ENCODE peak calls at places on chromosomes 11 and 22, in ten cellular contexts. One of them, this sample, is unnamed.

GRCh38 chr22:38868886-38869381 is 3.1 kb downstream of the CBX6 start:
- DNase-seq in bronchial epithelial cell: peak
- DNase-seq in NCI-H1694: peak
- DNase-seq in anterior cingulate cortex: peak
- DNase-seq in iris pigment epithelial cell: peak
- DNase-seq in activated CD8-positive, alpha-beta memory T cell treated with anti-CD3 and anti-CD28 coated beads for 1 hour: peak
- DNase-seq in GM12865: peak
- DNase-seq in stimulated activated naive CD4-positive, alpha-beta T cell: peak
- DNase-seq in NCI-H1092: peak
- DNase-seq in GM19239: peak
- DNase-seq in this sample: no peak

GRCh38 chr11:69446108-69446507 is 35.4 kb upstream of the LINC01488 start:
- DNase-seq in bronchial epithelial cell: no peak
- DNase-seq in NCI-H1694: no peak
- DNase-seq in anterior cingulate cortex: no peak
- DNase-seq in iris pigment epithelial cell: peak
- DNase-seq in activated CD8-positive, alpha-beta memory T cell treated with anti-CD3 and anti-CD28 coated beads for 1 hour: no peak
- DNase-seq in GM12865: no peak
- DNase-seq in stimulated activated naive CD4-positive, alpha-beta T cell: no peak
- DNase-seq in NCI-H1092: no peak
- DNase-seq in GM19239: no peak
- DNase-seq in this sample: no peak

GRCh38 chr22:22865311-22866072 is 22.1 kb upstream of the IGLL5 start:
- DNase-seq in bronchial epithelial cell: no peak
- DNase-seq in NCI-H1694: no peak
- DNase-seq in anterior cingulate cortex: no peak
- DNase-seq in iris pigment epithelial cell: no peak
- DNase-seq in activated CD8-positive, alpha-beta memory T cell treated with anti-CD3 and anti-CD28 coated beads for 1 hour: no peak
- DNase-seq in GM12865: peak
- DNase-seq in stimulated activated naive CD4-positive, alpha-beta T cell: peak
- DNase-seq in NCI-H1092: no peak
- DNase-seq in GM19239: peak
- DNase-seq in this sample: no peak

GRCh38 chr11:133082453-133082781 is 449.9 kb downstream of the OPCML start:
- DNase-seq in bronchial epithelial cell: no peak
- DNase-seq in NCI-H1694: no peak
- DNase-seq in anterior cingulate cortex: no peak
- DNase-seq in iris pigment epithelial cell: no peak
- DNase-seq in activated CD8-positive, alpha-beta memory T cell treated with anti-CD3 and anti-CD28 coated beads for 1 hour: no peak
- DNase-seq in GM12865: peak
- DNase-seq in stimulated activated naive CD4-positive, alpha-beta T cell: no peak
- DNase-seq in NCI-H1092: peak
- DNase-seq in GM19239: no peak
- DNase-seq in this sample: no peak

GRCh38 chr11:28071305-28071704 is 36.7 kb downstream of the KIF18A start:
- DNase-seq in bronchial epithelial cell: no peak
- DNase-seq in NCI-H1694: no peak
- DNase-seq in anterior cingulate cortex: no peak
- DNase-seq in iris pigment epithelial cell: no peak
- DNase-seq in activated CD8-positive, alpha-beta memory T cell treated with anti-CD3 and anti-CD28 coated beads for 1 hour: no peak
- DNase-seq in GM12865: no peak
- DNase-seq in stimulated activated naive CD4-positive, alpha-beta T cell: no peak
- DNase-seq in NCI-H1092: no peak
- DNase-seq in GM19239: no peak
- DNase-seq in this sample: no peak

GRCh38 chr11:93570759-93571413 is 27.7 kb upstream of the SMCO4 start:
- DNase-seq in bronchial epithelial cell: peak
- DNase-seq in NCI-H1694: no peak
- DNase-seq in anterior cingulate cortex: no peak
- DNase-seq in iris pigment epithelial cell: peak
- DNase-seq in activated CD8-positive, alpha-beta memory T cell treated with anti-CD3 and anti-CD28 coated beads for 1 hour: no peak
- DNase-seq in GM12865: no peak
- DNase-seq in stimulated activated naive CD4-positive, alpha-beta T cell: no peak
- DNase-seq in NCI-H1092: no peak
- DNase-seq in GM19239: no peak
- DNase-seq in this sample: no peak

GRCh38 chr11:119023741-119024140 is 5.2 kb downstream of the TRAPPC4 start:
- DNase-seq in bronchial epithelial cell: no peak
- DNase-seq in NCI-H1694: no peak
- DNase-seq in anterior cingulate cortex: no peak
- DNase-seq in iris pigment epithelial cell: peak
- DNase-seq in activated CD8-positive, alpha-beta memory T cell treated with anti-CD3 and anti-CD28 coated beads for 1 hour: no peak
- DNase-seq in GM12865: no peak
- DNase-seq in stimulated activated naive CD4-positive, alpha-beta T cell: no peak
- DNase-seq in NCI-H1092: no peak
- DNase-seq in GM19239: no peak
- DNase-seq in this sample: no peak

GRCh38 chr11:117523680-117524079 is 196.0 kb downstream of the CEP164 start:
- DNase-seq in bronchial epithelial cell: peak
- DNase-seq in NCI-H1694: no peak
- DNase-seq in anterior cingulate cortex: no peak
- DNase-seq in iris pigment epithelial cell: peak
- DNase-seq in activated CD8-positive, alpha-beta memory T cell treated with anti-CD3 and anti-CD28 coated beads for 1 hour: no peak
- DNase-seq in GM12865: no peak
- DNase-seq in stimulated activated naive CD4-positive, alpha-beta T cell: no peak
- DNase-seq in NCI-H1092: no peak
- DNase-seq in GM19239: no peak
- DNase-seq in this sample: no peak

GRCh38 chr11:75558939-75559843 is 2.9 kb upstream of the SERPINH1 start:
- DNase-seq in bronchial epithelial cell: no peak
- DNase-seq in NCI-H1694: no peak
- DNase-seq in anterior cingulate cortex: no peak
- DNase-seq in iris pigment epithelial cell: peak
- DNase-seq in activated CD8-positive, alpha-beta memory T cell treated with anti-CD3 and anti-CD28 coated beads for 1 hour: no peak
- DNase-seq in GM12865: no peak
- DNase-seq in stimulated activated naive CD4-positive, alpha-beta T cell: no peak
- DNase-seq in NCI-H1092: no peak
- DNase-seq in GM19239: no peak
- DNase-seq in this sample: peak

GRCh38 chr11:113814181-113814580 is 34.6 kb downstream of the CLDN25 start:
- DNase-seq in bronchial epithelial cell: no peak
- DNase-seq in NCI-H1694: no peak
- DNase-seq in anterior cingulate cortex: no peak
- DNase-seq in iris pigment epithelial cell: no peak
- DNase-seq in activated CD8-positive, alpha-beta memory T cell treated with anti-CD3 and anti-CD28 coated beads for 1 hour: no peak
- DNase-seq in GM12865: no peak
- DNase-seq in stimulated activated naive CD4-positive, alpha-beta T cell: no peak
- DNase-seq in NCI-H1092: no peak
- DNase-seq in GM19239: no peak
- DNase-seq in this sample: no peak

GRCh38 chr11:46296520-46297448 is 19.3 kb downstream of the CREB3L1 start:
- DNase-seq in bronchial epithelial cell: no peak
- DNase-seq in NCI-H1694: no peak
- DNase-seq in anterior cingulate cortex: no peak
- DNase-seq in iris pigment epithelial cell: peak
- DNase-seq in activated CD8-positive, alpha-beta memory T cell treated with anti-CD3 and anti-CD28 coated beads for 1 hour: no peak
- DNase-seq in GM12865: no peak
- DNase-seq in stimulated activated naive CD4-positive, alpha-beta T cell: no peak
- DNase-seq in NCI-H1092: peak
- DNase-seq in GM19239: no peak
- DNase-seq in this sample: peak

GRCh38 chr22:47301820-47302475 is 539.5 kb downstream of the TBC1D22A start:
- DNase-seq in bronchial epithelial cell: no peak
- DNase-seq in NCI-H1694: no peak
- DNase-seq in anterior cingulate cortex: no peak
- DNase-seq in iris pigment epithelial cell: no peak
- DNase-seq in activated CD8-positive, alpha-beta memory T cell treated with anti-CD3 and anti-CD28 coated beads for 1 hour: no peak
- DNase-seq in GM12865: no peak
- DNase-seq in stimulated activated naive CD4-positive, alpha-beta T cell: no peak
- DNase-seq in NCI-H1092: no peak
- DNase-seq in GM19239: no peak
- DNase-seq in this sample: no peak

GRCh38 chr11:72736452-72737069 is 15.6 kb downstream of the ARAP1 start:
- DNase-seq in bronchial epithelial cell: peak
- DNase-seq in NCI-H1694: no peak
- DNase-seq in anterior cingulate cortex: no peak
- DNase-seq in iris pigment epithelial cell: peak
- DNase-seq in activated CD8-positive, alpha-beta memory T cell treated with anti-CD3 and anti-CD28 coated beads for 1 hour: peak
- DNase-seq in GM12865: peak
- DNase-seq in stimulated activated naive CD4-positive, alpha-beta T cell: peak
- DNase-seq in NCI-H1092: no peak
- DNase-seq in GM19239: no peak
- DNase-seq in this sample: no peak

GRCh38 chr11:9616858-9617257 is 43.4 kb downstream of the WEE1 start:
- DNase-seq in bronchial epithelial cell: no peak
- DNase-seq in NCI-H1694: no peak
- DNase-seq in anterior cingulate cortex: no peak
- DNase-seq in iris pigment epithelial cell: peak
- DNase-seq in activated CD8-positive, alpha-beta memory T cell treated with anti-CD3 and anti-CD28 coated beads for 1 hour: no peak
- DNase-seq in GM12865: no peak
- DNase-seq in stimulated activated naive CD4-positive, alpha-beta T cell: no peak
- DNase-seq in NCI-H1092: no peak
- DNase-seq in GM19239: no peak
- DNase-seq in this sample: no peak

GRCh38 chr11:3231851-3232744 is at the start of gene MRGPRE:
- DNase-seq in bronchial epithelial cell: no peak
- DNase-seq in NCI-H1694: peak
- DNase-seq in anterior cingulate cortex: peak
- DNase-seq in iris pigment epithelial cell: no peak
- DNase-seq in activated CD8-positive, alpha-beta memory T cell treated with anti-CD3 and anti-CD28 coated beads for 1 hour: no peak
- DNase-seq in GM12865: no peak
- DNase-seq in stimulated activated naive CD4-positive, alpha-beta T cell: no peak
- DNase-seq in NCI-H1092: peak
- DNase-seq in GM19239: no peak
- DNase-seq in this sample: no peak

GRCh38 chr11:4072668-4073285 is 21.8 kb upstream of the RRM1 start:
- DNase-seq in bronchial epithelial cell: peak
- DNase-seq in NCI-H1694: peak
- DNase-seq in anterior cingulate cortex: peak
- DNase-seq in iris pigment epithelial cell: peak
- DNase-seq in activated CD8-positive, alpha-beta memory T cell treated with anti-CD3 and anti-CD28 coated beads for 1 hour: no peak
- DNase-seq in GM12865: peak
- DNase-seq in stimulated activated naive CD4-positive, alpha-beta T cell: peak
- DNase-seq in NCI-H1092: peak
- DNase-seq in GM19239: peak
- DNase-seq in this sample: peak

GRCh38 chr11:100932474-100933100 is 197.0 kb downstream of the PGR start:
- DNase-seq in bronchial epithelial cell: peak
- DNase-seq in NCI-H1694: no peak
- DNase-seq in anterior cingulate cortex: no peak
- DNase-seq in iris pigment epithelial cell: peak
- DNase-seq in activated CD8-positive, alpha-beta memory T cell treated with anti-CD3 and anti-CD28 coated beads for 1 hour: no peak
- DNase-seq in GM12865: peak
- DNase-seq in stimulated activated naive CD4-positive, alpha-beta T cell: no peak
- DNase-seq in NCI-H1092: peak
- DNase-seq in GM19239: no peak
- DNase-seq in this sample: no peak

GRCh38 chr11:46857666-46858065 is 11.6 kb upstream of the CKAP5 start:
- DNase-seq in bronchial epithelial cell: no peak
- DNase-seq in NCI-H1694: no peak
- DNase-seq in anterior cingulate cortex: no peak
- DNase-seq in iris pigment epithelial cell: no peak
- DNase-seq in activated CD8-positive, alpha-beta memory T cell treated with anti-CD3 and anti-CD28 coated beads for 1 hour: no peak
- DNase-seq in GM12865: no peak
- DNase-seq in stimulated activated naive CD4-positive, alpha-beta T cell: no peak
- DNase-seq in NCI-H1092: no peak
- DNase-seq in GM19239: no peak
- DNase-seq in this sample: no peak